ENCODE peak calls at places on chromosome 1, in seven cellular contexts. Y is activated T-helper 2 cell treated with anti-CD3 and anti-CD28 coated beads, Interferon-gamma antibody, Interleukin-2, Interleukin-4, amounts not matched to agents 10 μg/mL and 5 μg/mL and 100 μg/mL, durations not matched to agents 14 hours and 24 hours and 36 hours; C is GM04504; F is activated CD4-positive, alpha-beta T cell treated with anti-CD3 and anti-CD28 coated beads, Interleukin-2, amount 50 U/mL, for 48 hours; R is stimulated activated CD8-positive, alpha-beta memory T cell treated with anti-CD3 and anti-CD28 coated beads, Interleukin-4, amount 100 ng/mL, for 48 hours; K is pulmonary artery endothelial cell; V is NCI-H2081. T is an unnamed sample.

GRCh38 chr1:167196185-167196584 is 24.5 kb upstream of the POU2F1 start:
- DNase-seq in C (no peak), F (no peak), Y (no peak), V (peak; percentile 56), R (no peak), K (no peak), T (peak; percentile 14)

GRCh38 chr1:23177438-23178380 is 9.1 kb upstream of the LUZP1 start:
- DNase-seq in V (peak; percentile 83), K (peak; percentile 80), R (peak; percentile 61), C (no peak), F (peak; percentile 63), Y (peak; percentile 35), T (peak; percentile 62)

GRCh38 chr1:65014321-65014720 is 48.0 kb upstream of the JAK1 start:
- DNase-seq in F (no peak), R (no peak), C (no peak), Y (no peak), K (no peak), V (no peak), T (no peak)

GRCh38 chr1:110087812-110088738 is 17.6 kb upstream of the ALX3 start:
- DNase-seq in V (peak; percentile 57), F (peak; percentile 61), Y (peak; percentile 27), R (peak; percentile 71), C (peak; percentile 32), K (peak; percentile 17), T (peak; percentile 54)

GRCh38 chr1:239814306-239814881 is 277.3 kb upstream of the FMN2 start:
- DNase-seq in C (peak; percentile 40), V (peak; percentile 13), R (peak; percentile 52), K (no peak), Y (no peak), F (peak; percentile 52), T (peak; percentile 85)

GRCh38 chr1:168243200-168243599 is 17.4 kb downstream of the SFT2D2 start:
- DNase-seq in K (no peak), V (peak; percentile 62), C (no peak), F (no peak), Y (no peak), R (no peak), T (no peak)

GRCh38 chr1:23202263-23202749 is 15.0 kb downstream of the HTR1D start:
- DNase-seq in R (no peak), C (no peak), F (no peak), V (no peak), Y (no peak), K (no peak), T (peak; percentile 57)

GRCh38 chr1:31664528-31664927 is 19.9 kb upstream of the PEF1 start:
- DNase-seq in K (no peak), C (no peak), R (no peak), F (no peak), V (no peak), Y (no peak), T (no peak)

GRCh38 chr1:98277111-98277510 is 356.3 kb upstream of the DPYD start:
- DNase-seq in K (no peak), C (no peak), F (no peak), V (no peak), Y (no peak), R (no peak), T (peak; percentile 67)

GRCh38 chr1:35345439-35345981 is 77.0 kb downstream of the ZMYM4 start:
- DNase-seq in V (no peak), R (no peak), K (no peak), Y (no peak), F (no peak), C (no peak), T (peak; percentile 10)

GRCh38 chr1:1924378-1924777 is 5.3 kb upstream of the TMEM52 start:
- DNase-seq in Y (no peak), K (no peak), F (no peak), R (no peak), C (no peak), V (no peak), T (no peak)

GRCh38 chr1:91754348-91754747 is 131.6 kb downstream of the TGFBR3 start:
- DNase-seq in C (no peak), R (peak; percentile 58), Y (peak; percentile 13), V (no peak), K (no peak), F (peak; percentile 68), T (peak; percentile 80)

GRCh38 chr1:25196830-25197229 is 35.5 kb downstream of the SYF2 start:
- DNase-seq in Y (no peak), V (no peak), C (no peak), K (no peak), F (no peak), R (no peak), T (no peak)

GRCh38 chr1:41358152-41358937 is 2.9 kb upstream of the FOXO6 start:
- DNase-seq in F (no peak), C (no peak), V (no peak), K (no peak), R (peak; percentile 18), Y (no peak), T (no peak)

GRCh38 chr1:205232945-205233397 is 5.2 kb downstream of the TMCC2 start:
- DNase-seq in F (peak; percentile 26), V (no peak), Y (no peak), K (no peak), R (no peak), C (no peak), T (no peak)

GRCh38 chr1:56387071-56387747 is 192.2 kb downstream of the PLPP3 start:
- DNase-seq in Y (no peak), K (no peak), C (no peak), F (no peak), V (peak; percentile 77), R (no peak), T (no peak)

GRCh38 chr1:234666206-234666605 is 56.2 kb upstream of the IRF2BP2 start:
- DNase-seq in K (no peak), R (no peak), Y (no peak), C (no peak), V (no peak), F (no peak), T (no peak)

GRCh38 chr1:173095632-173096031 is 44.9 kb upstream of the TNFSF18 start:
- DNase-seq in F (no peak), V (no peak), C (peak; percentile 53), R (no peak), K (no peak), Y (no peak), T (peak; percentile 87)

GRCh38 chr1:31127266-31127665 is 61.7 kb upstream of the PUM1 start:
- DNase-seq in C (no peak), Y (no peak), F (no peak), R (no peak), V (no peak), K (no peak), T (peak; percentile 50)